ENCODE peak calls at places on chromosome 17, in four cellular contexts. V is NCI-H1930, X is NCI-H1092, Y is HFF-Myc. S is an unnamed sample.

GRCh38 chr17:62708587-62708986 is 81.1 kb downstream of the MRC2 start:
- DNase-seq in V (no peak), X (no peak), Y (no peak), S (no peak)

GRCh38 chr17:740240-741055 is 8.1 kb downstream of the TLCD3A start:
- DNase-seq in Y (no peak), V (no peak), X (no peak), S (no peak)

GRCh38 chr17:19397556-19398041 is 10.6 kb upstream of the MFAP4 start:
- DNase-seq in V (no peak), X (no peak), Y (no peak), S (no peak)

GRCh38 chr17:78622491-78623265 is 45.5 kb upstream of the DNAH17 start:
- DNase-seq in Y (no peak), V (no peak), X (no peak), S (no peak)

GRCh38 chr17:71184716-71185115 is 936.1 kb upstream of the SOX9 start:
- DNase-seq in Y (no peak), V (no peak), X (peak), S (no peak)

GRCh38 chr17:30304778-30305177 is 13.0 kb upstream of the BLMH start:
- DNase-seq in X (no peak), V (no peak), Y (no peak), S (no peak)

GRCh38 chr17:74444406-74444805 is 12.5 kb downstream of the GPRC5C start:
- DNase-seq in Y (no peak), V (no peak), X (no peak), S (no peak)

GRCh38 chr17:8151641-8152111 is 528 bp downstream of the PER1 start:
- DNase-seq in Y (no peak), V (no peak), X (no peak), S (no peak)

GRCh38 chr17:2433696-2434095 is 32.8 kb upstream of the MNT start:
- DNase-seq in V (no peak), Y (no peak), X (no peak), S (no peak)

GRCh38 chr17:40534431-40535189 is 30.7 kb downstream of the CCR7 start:
- DNase-seq in V (no peak), X (no peak), Y (no peak), S (no peak)

GRCh38 chr17:81901167-81902022 is 643 bp upstream of the NPB start:
- DNase-seq in X (no peak), V (no peak), Y (no peak), S (no peak)

GRCh38 chr17:20992987-20993862 is 49.6 kb downstream of the USP22 start:
- DNase-seq in V (peak), Y (peak), X (no peak), S (no peak)

GRCh38 chr17:77836557-77837041 is 121.9 kb upstream of the TNRC6C start:
- DNase-seq in X (no peak), Y (no peak), V (no peak), S (no peak)